ENCODE peak calls at places on chromosomes 13 and 19, in eight cellular contexts. V is IMR-90, P is HCT116, B is upper lobe of left lung, M is AG04450, X is fibroblast of lung, R is body of pancreas, J is colonic mucosa. T is an unnamed sample.

GRCh38 chr19:36775768-36776167 is 3.2 kb upstream of the ZNF850 start:
- DNase-seq in V (no peak), P (no peak), B (no peak), M (no peak), X (no peak), R (peak; percentile 32), J (no peak), T (no peak)

GRCh38 chr19:35805518-35806102 is 7.0 kb downstream of the PRODH2 start:
- DNase-seq in V (no peak), P (no peak), B (no peak), M (no peak), X (no peak), R (no peak), J (no peak), T (no peak)

GRCh38 chr13:80338781-80339577 is 1.9 kb downstream of the SPRY2 start:
- DNase-seq in V (peak; percentile 88), P (no peak), B (peak; percentile 90), M (peak; percentile 56), X (peak; percentile 81), R (peak; percentile 79), J (peak; percentile 62), T (peak; percentile 12)

GRCh38 chr19:41351339-41352245 is 2.1 kb downstream of the TGFB1 start:
- DNase-seq in V (peak; percentile 42), P (no peak), B (peak; percentile 78), M (no peak), X (no peak), R (peak; percentile 63), J (peak; percentile 72), T (peak; percentile 23)

GRCh38 chr13:91308299-91308698 is 39.2 kb upstream of the MIR17HG start:
- DNase-seq in V (no peak), P (no peak), B (no peak), M (no peak), X (no peak), R (no peak), J (no peak), T (no peak)

GRCh38 chr13:84445776-84446175 is 563.5 kb upstream of the SLITRK1 start:
- DNase-seq in V (peak; percentile 71), P (no peak), B (no peak), M (peak; percentile 29), X (no peak), R (no peak), J (no peak), T (no peak)

GRCh38 chr13:76016799-76017198 is 380.7 kb downstream of the LMO7 start:
- DNase-seq in V (peak; percentile 23), P (peak; percentile 35), B (no peak), M (no peak), X (peak; percentile 27), R (peak; percentile 20), J (peak; percentile 26), T (no peak)

GRCh38 chr19:42051166-42052115 is 18.6 kb downstream of the GRIK5 start:
- DNase-seq in V (no peak), P (no peak), B (no peak), M (no peak), X (no peak), R (no peak), J (no peak), T (no peak)

GRCh38 chr13:92590503-92590908 is 636.1 kb upstream of the GPC6 start:
- DNase-seq in V (peak; percentile 3), P (no peak), B (no peak), M (no peak), X (peak; percentile 20), R (no peak), J (no peak), T (no peak)

GRCh38 chr13:80339841-80340642 is 884 bp downstream of the SPRY2 start:
- DNase-seq in V (peak; percentile 42), P (no peak), B (peak; percentile 54), M (no peak), X (peak; percentile 28), R (peak; percentile 59), J (peak; percentile 67), T (peak; percentile 73)

GRCh38 chr19:16465239-16465638 is 6.5 kb downstream of the EPS15L1 start:
- DNase-seq in V (no peak), P (no peak), B (no peak), M (no peak), X (no peak), R (no peak), J (no peak), T (no peak)

GRCh38 chr19:2055871-2056809 is 5.1 kb upstream of the MKNK2 start:
- DNase-seq in V (peak; percentile 64), P (peak; percentile 53), B (peak; percentile 64), M (no peak), X (peak; percentile 87), R (peak; percentile 56), J (peak; percentile 73), T (no peak)

GRCh38 chr13:49495783-49496762 is at the start of gene PHF11:
- DNase-seq in V (peak; percentile 76), P (no peak), B (peak; percentile 89), M (no peak), X (peak; percentile 75), R (peak; percentile 88), J (peak; percentile 80), T (peak; percentile 60)

GRCh38 chr19:13089139-13089856 is 13.4 kb downstream of the LYL1 start:
- DNase-seq in V (no peak), P (no peak), B (no peak), M (no peak), X (no peak), R (no peak), J (no peak), T (no peak)

GRCh38 chr13:90485441-90485840 is 862.0 kb upstream of the MIR17HG start:
- DNase-seq in V (peak; percentile 65), P (no peak), B (no peak), M (no peak), X (peak; percentile 82), R (no peak), J (no peak), T (no peak)

GRCh38 chr19:19858751-19859150 is 6.9 kb upstream of the ZNF253 start:
- DNase-seq in V (no peak), P (no peak), B (no peak), M (no peak), X (no peak), R (no peak), J (no peak), T (no peak)

GRCh38 chr19:49216076-49216475 is 58.5 kb downstream of the TRPM4 start:
- DNase-seq in V (peak; percentile 57), P (no peak), B (no peak), M (no peak), X (no peak), R (no peak), J (no peak), T (no peak)

GRCh38 chr19:17797397-17798201 is 2.7 kb downstream of the B3GNT3 start:
- DNase-seq in V (no peak), P (peak; percentile 94), B (no peak), M (no peak), X (no peak), R (peak; percentile 86), J (peak; percentile 92), T (no peak)

GRCh38 chr13:77009011-77009410 is 17.1 kb downstream of the CLN5 start:
- DNase-seq in V (peak; percentile 15), P (no peak), B (no peak), M (no peak), X (no peak), R (no peak), J (no peak), T (no peak)

GRCh38 chr19:7676376-7676775 is 514 bp upstream of the MCEMP1 start:
- DNase-seq in V (no peak), P (no peak), B (peak; percentile 78), M (no peak), X (no peak), R (peak; percentile 40), J (no peak), T (no peak)

GRCh38 chr19:29001922-29002247 is 211.1 kb downstream of the UQCRFS1 start:
- DNase-seq in V (no peak), P (no peak), B (no peak), M (no peak), X (no peak), R (no peak), J (no peak), T (peak; percentile 13)

GRCh38 chr19:45597425-45598111 is 4.4 kb downstream of the GPR4 start:
- DNase-seq in V (no peak), P (no peak), B (no peak), M (no peak), X (no peak), R (no peak), J (no peak), T (no peak)
- H3K27ac ChIP-seq in V (no peak overlapping the region), P (no peak overlapping the region), B (peak overlapping the region; percentile 45), M (no peak overlapping the region), X (no peak overlapping the region), R (no peak overlapping the region), J (no peak overlapping the region), T (peak overlapping the region; percentile 78)

GRCh38 chr13:20125129-20125782 is 35.6 kb downstream of the GJA3 start:
- DNase-seq in V (peak; percentile 69), P (no peak), B (no peak), M (no peak), X (peak; percentile 76), R (no peak), J (no peak), T (no peak)
- H3K27ac ChIP-seq in V (no peak overlapping the region), P (no peak overlapping the region), B (no peak overlapping the region), M (no peak overlapping the region), X (no peak overlapping the region), R (no peak overlapping the region), J (no peak overlapping the region), T (peak overlapping the region; percentile 14)

GRCh38 chr13:96809366-96810096 is 184.7 kb downstream of the OXGR1 start:
- DNase-seq in V (no peak), P (no peak), B (no peak), M (no peak), X (no peak), R (no peak), J (no peak), T (no peak)
- H3K27ac ChIP-seq in V (no peak overlapping the region), P (no peak overlapping the region), B (no peak overlapping the region), M (no peak overlapping the region), X (no peak overlapping the region), R (no peak overlapping the region), J (no peak overlapping the region), T (no peak overlapping the region)

GRCh38 chr19:34482380-34483250 is 1.1 kb downstream of the WTIP start:
- DNase-seq in V (peak; percentile 37), P (no peak), B (no peak), M (no peak), X (peak; percentile 39), R (no peak), J (no peak), T (no peak)
- H3K27ac ChIP-seq in V (peak overlapping the region; percentile 36), P (peak overlapping the region; percentile 52), B (peak overlapping the region; percentile 63), M (no peak overlapping the region), X (peak overlapping the region; percentile 32), R (no peak overlapping the region), J (no peak overlapping the region), T (no peak overlapping the region)

GRCh38 chr13:26557051-26557392 is 461 bp upstream of the WASF3 start:
- DNase-seq in V (no peak), P (peak; percentile 8), B (no peak), M (no peak), X (no peak), R (no peak), J (no peak), T (no peak)
- H3K27ac ChIP-seq in V (no peak overlapping the region), P (no peak overlapping the region), B (no peak overlapping the region), M (no peak overlapping the region), X (no peak overlapping the region), R (no peak overlapping the region), J (no peak overlapping the region), T (peak overlapping the region; percentile 69)

DNA sequence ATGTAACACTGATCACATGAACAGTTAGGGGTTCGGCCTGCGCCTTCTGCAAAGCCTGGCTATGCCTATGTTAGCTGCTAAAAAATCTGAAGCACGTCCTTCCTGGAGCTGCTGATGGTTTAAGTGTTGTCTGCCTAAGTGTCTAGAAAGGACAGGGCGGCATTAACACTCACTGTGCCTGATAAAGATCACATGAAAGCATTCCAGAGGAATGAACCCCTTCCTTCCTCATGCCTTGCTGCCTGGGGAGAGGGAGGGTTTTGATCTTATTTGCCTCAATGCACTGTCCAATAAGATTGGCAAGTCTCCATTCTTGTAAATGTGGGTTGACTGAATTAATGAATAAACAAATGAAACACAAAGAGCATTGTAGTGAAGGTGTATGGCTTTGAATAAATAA is 5.2 kb downstream of the DOCK9 start:
- DNase-seq in V (peak; percentile 49), P (peak; percentile 78), B (no peak), M (no peak), X (no peak), R (no peak), J (no peak), T (no peak)
- H3K27ac ChIP-seq in V (no peak overlapping the region), P (peak overlapping the region; percentile 56), B (no peak overlapping the region), M (no peak overlapping the region), X (no peak overlapping the region), R (no peak overlapping the region), J (no peak overlapping the region), T (no peak overlapping the region)